ENCODE peak calls at places on chromosomes 1 and 21, in five cellular contexts. M is cardiac fibroblast, E is Calu3, P is body of pancreas, C is lung. L is an unnamed sample.

GRCh38 chr1:1291023-1291528 is 10.8 kb downstream of the SCNN1D start:
- DNase-seq in C (no peak), M (no peak), E (peak; percentile 55), P (no peak), L (no peak)

GRCh38 chr1:211334986-211335385 is 8.4 kb downstream of the TRAF5 start:
- DNase-seq in M (peak; percentile 33), E (no peak), P (no peak), C (no peak), L (no peak)

GRCh38 chr1:235708390-235708962 is 58.9 kb upstream of the GNG4 start:
- DNase-seq in P (no peak), E (no peak), M (peak; percentile 59), C (no peak), L (no peak)

GRCh38 chr1:7528386-7529031 is 242.6 kb upstream of the VAMP3 start:
- DNase-seq in C (no peak), P (no peak), E (no peak), M (no peak), L (no peak)

GRCh38 chr1:53126495-53126894 is 15.9 kb downstream of the SLC1A7 start:
- DNase-seq in P (no peak), C (no peak), M (no peak), E (no peak), L (no peak)

GRCh38 chr21:45471229-45472052 is 66.5 kb downstream of the COL18A1 start:
- DNase-seq in E (peak; percentile 16), P (peak; percentile 29), M (peak; percentile 92), C (no peak), L (peak; percentile 42)

GRCh38 chr1:228180271-228180987 is 14.8 kb downstream of the IBA57 start:
- DNase-seq in E (no peak), P (no peak), M (no peak), C (no peak), L (peak; percentile 1)

GRCh38 chr1:54819195-54819536 is 18.0 kb upstream of the TTC22 start:
- DNase-seq in P (no peak), C (no peak), E (no peak), M (no peak), L (no peak)

GRCh38 chr21:37821791-37822450 is 94.3 kb downstream of the KCNJ6 start:
- DNase-seq in P (no peak), M (peak; percentile 42), C (no peak), E (no peak), L (no peak)

GRCh38 chr1:56866656-56867055 is 12.1 kb downstream of the C8A start:
- DNase-seq in E (no peak), M (peak; percentile 64), P (no peak), C (no peak), L (no peak)

GRCh38 chr1:107547363-107548155 is 406.7 kb downstream of the NTNG1 start:
- DNase-seq in E (no peak), C (no peak), P (no peak), M (no peak), L (no peak)

GRCh38 chr21:38468989-38469388 is 29.3 kb downstream of the ERG start:
- DNase-seq in P (no peak), M (no peak), C (no peak), E (no peak), L (no peak)

GRCh38 chr1:45953934-45954333 is 150.5 kb downstream of the MAST2 start:
- DNase-seq in M (no peak), E (no peak), P (no peak), C (no peak), L (no peak)

GRCh38 chr1:25435315-25436103 is 4.8 kb downstream of the MACO1 start:
- DNase-seq in E (no peak), P (no peak), C (no peak), M (no peak), L (no peak)

GRCh38 chr1:230824571-230825060 is 43.7 kb downstream of the C1orf198 start:
- DNase-seq in P (peak; percentile 39), M (peak; percentile 58), E (peak; percentile 22), C (no peak), L (no peak)

GRCh38 chr1:4054957-4055676 is 155.0 kb upstream of the C1orf174 start:
- DNase-seq in M (no peak), E (no peak), C (no peak), P (no peak), L (peak; percentile 74)

GRCh38 chr1:246067432-246068021 is 439.6 kb downstream of the SMYD3 start:
- DNase-seq in M (no peak), P (no peak), C (no peak), E (no peak), L (no peak)

GRCh38 chr1:232992227-232992626 is 41.8 kb downstream of the NTPCR start:
- DNase-seq in C (no peak), M (no peak), P (no peak), E (no peak), L (no peak)

GRCh38 chr1:41492341-41492848 is 7.9 kb upstream of the EDN2 start:
- DNase-seq in E (peak; percentile 65), P (no peak), M (peak; percentile 65), C (no peak), L (no peak)
- TF ChIP-seq CTCF in E (peak; percentile 53), P (peak; percentile 40), M (peak; percentile 46), C (no peak), L (peak; percentile 78)

GRCh38 chr21:31786164-31786920 is 54.4 kb upstream of the SCAF4 start:
- DNase-seq in E (no peak), M (no peak), P (no peak), C (peak; percentile 32), L (no peak)
- TF ChIP-seq CTCF in E (no peak), M (no peak), P (no peak), C (no peak), L (peak; percentile 39)

GRCh38 chr21:17554619-17555472 is 42.0 kb downstream of the CXADR start:
- DNase-seq in E (no peak), P (no peak), M (peak; percentile 26), C (no peak), L (no peak)
- TF ChIP-seq CTCF in E (no peak), P (peak; percentile 48), M (peak; percentile 20), C (no peak), L (peak; percentile 32)

GRCh38 chr1:154989195-154989860 is 4.1 kb upstream of the LENEP start:
- DNase-seq in E (no peak), C (no peak), P (no peak), M (no peak), L (peak; percentile 51)

GRCh38 chr1:154987326-154987725 is 4.2 kb downstream of the FLAD1 start:
- DNase-seq in P (no peak), C (no peak), M (peak; percentile 45), E (no peak), L (no peak)

GRCh38 chr1:154983776-154984466 is 777 bp downstream of the FLAD1 start:
- DNase-seq in M (no peak), E (no peak), C (no peak), P (no peak), L (peak; percentile 58)

GRCh38 chr1:154990276-154990675 is 3.1 kb upstream of the LENEP start:
- DNase-seq in E (no peak), P (no peak), M (no peak), C (no peak), L (peak; percentile 92)

GRCh38 chr1:154988053-154988954 is 5.1 kb upstream of the LENEP start:
- DNase-seq in P (no peak), C (no peak), M (no peak), E (no peak), L (peak; percentile 51)
- TF ChIP-seq CTCF in P (no peak), C (no peak), M (no peak), E (peak; percentile 18), L (no peak)

GRCh38 chr1:35451125-35451528 is 106.1 kb downstream of the KIAA0319L start:
- DNase-seq in M (peak; percentile 87), E (peak; percentile 80), P (peak; percentile 87), C (peak; percentile 84), L (no peak)

GRCh38 chr1:35454175-35454574 is 103.0 kb downstream of the KIAA0319L start:
- DNase-seq in M (no peak), C (no peak), E (no peak), P (no peak), L (no peak)

GRCh38 chr1:35452086-35452485 is 105.1 kb downstream of the KIAA0319L start:
- DNase-seq in E (no peak), C (peak; percentile 69), M (peak; percentile 85), P (peak; percentile 70), L (no peak)

GRCh38 chr1:35449334-35450008 is 107.7 kb downstream of the KIAA0319L start:
- DNase-seq in P (no peak), M (peak; percentile 98), E (no peak), C (no peak), L (no peak)

GRCh38 chr1:35454616-35455015 is 102.6 kb downstream of the KIAA0319L start:
- DNase-seq in M (peak; percentile 95), C (no peak), E (no peak), P (peak; percentile 26), L (no peak)
- TF ChIP-seq CTCF in M (peak; percentile 49), C (no peak), E (no peak), P (no peak), L (peak; percentile 51)

DNA sequence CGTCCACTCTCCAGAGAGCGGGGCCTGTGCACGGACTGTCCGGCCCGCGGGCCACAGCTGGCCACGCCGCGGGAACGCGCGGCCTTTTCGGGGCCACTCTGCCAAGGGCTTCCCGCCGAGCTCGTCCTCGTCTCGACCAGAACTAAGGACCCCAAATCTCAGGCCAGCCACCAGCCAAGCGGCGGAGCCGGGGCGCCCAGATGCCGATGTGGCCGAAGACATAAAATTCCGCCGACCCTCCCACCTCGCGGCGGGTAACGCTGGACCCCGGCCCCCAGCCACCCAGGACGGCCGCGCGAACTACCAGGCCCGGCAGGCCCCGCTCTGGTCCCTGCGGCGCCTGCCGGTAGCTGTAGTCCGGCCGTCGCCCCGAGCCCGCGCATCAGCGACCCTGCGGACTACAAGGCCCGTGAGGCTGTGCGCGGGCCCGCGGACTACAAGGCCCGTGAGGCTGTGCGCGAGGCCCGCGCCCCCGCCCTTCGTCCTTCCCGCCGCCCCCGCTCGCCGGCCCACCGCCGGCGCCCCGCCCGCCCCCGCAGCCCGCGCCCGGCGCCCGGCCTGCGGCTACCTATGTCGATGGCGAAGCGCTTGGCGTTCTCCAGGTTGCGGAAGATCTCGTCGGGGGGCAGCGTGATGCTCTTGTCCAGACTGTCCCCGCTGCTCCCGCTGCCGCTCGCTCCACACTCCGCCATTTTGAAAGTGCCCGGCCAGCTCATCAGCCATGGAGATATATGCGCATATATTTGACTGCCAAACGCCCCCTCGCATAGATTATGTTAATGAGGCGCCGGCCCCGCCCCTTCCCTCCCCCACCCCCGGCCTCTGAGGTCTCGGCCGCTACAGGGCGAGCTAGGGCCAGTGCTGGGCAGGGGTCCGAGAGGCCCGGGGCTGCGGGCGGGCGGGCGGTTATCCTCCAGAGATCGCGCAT is at the start of gene PANK4:
- DNase-seq in E (peak; percentile 87), C (peak; percentile 91), P (peak; percentile 95), M (peak; percentile 93), L (no peak)
- TF ChIP-seq CTCF in E (no peak), C (no peak), P (no peak), M (no peak), L (peak; percentile 58)

GRCh38 chr1:147892216-147892615 is 10.4 kb upstream of the GJA8 start:
- DNase-seq in M (peak; percentile 9), P (no peak), C (no peak), E (no peak), L (no peak)
- TF ChIP-seq CTCF in M (peak; percentile 11), P (no peak), C (no peak), E (no peak), L (no peak)

GRCh38 chr1:64654519-64655341 is 90.1 kb upstream of the RAVER2 start:
- DNase-seq in M (peak; percentile 25), C (no peak), E (no peak), P (no peak), L (no peak)
- TF ChIP-seq CTCF in M (peak; percentile 11), C (no peak), E (no peak), P (peak; percentile 36), L (peak; percentile 38)